ENCODE peak calls at places on chromosome 16, in seven cellular contexts. H is progenitor cell of endocrine pancreas, S is NCI-H1417, Z is EH, B is GM23248, C is activated T-helper 1 cell treated with Interleukin-2 at 50 U/mL for 16 hours, D is cerebellum. L is an unnamed sample.

GRCh38 chr16:26598061-26598460 is 468.7 kb upstream of the C16orf82 start:
- DNase-seq in S (no peak), Z (no peak), H (no peak), B (no peak), C (peak; percentile 15), D (no peak), L (no peak)

GRCh38 chr16:68764866-68765265 is 27.8 kb downstream of the CDH1 start:
- DNase-seq in D (no peak), S (no peak), Z (no peak), B (no peak), H (no peak), C (no peak), L (no peak)

GRCh38 chr16:20740007-20740883 is 1.4 kb downstream of the THUMPD1 start:
- DNase-seq in C (no peak), S (no peak), B (peak; percentile 38), D (no peak), Z (peak; percentile 11), H (no peak), L (peak; percentile 7)

GRCh38 chr16:30553396-30553899 is 4.7 kb downstream of the ZNF764 start:
- DNase-seq in D (no peak), S (no peak), Z (no peak), B (no peak), H (no peak), C (no peak), L (no peak)

GRCh38 chr16:50396770-50397525 is 28.2 kb upstream of the BRD7 start:
- DNase-seq in D (no peak), C (no peak), S (no peak), H (no peak), B (peak; percentile 58), Z (peak; percentile 27), L (no peak)

GRCh38 chr16:1981972-1982574 is 804 bp upstream of the NOXO1 start:
- DNase-seq in C (no peak), B (no peak), Z (no peak), D (no peak), H (no peak), S (no peak), L (peak; percentile 94)

GRCh38 chr16:29114476-29115012 is 129.7 kb downstream of the LAT start:
- DNase-seq in S (no peak), C (no peak), H (no peak), B (no peak), D (no peak), Z (no peak), L (no peak)

GRCh38 chr16:57042157-57043111 is 49.9 kb upstream of the CPNE2 start:
- DNase-seq in D (no peak), B (no peak), Z (no peak), C (peak; percentile 60), H (no peak), S (no peak), L (no peak)

GRCh38 chr16:85888405-85889331 is 10.3 kb upstream of the IRF8 start:
- DNase-seq in H (no peak), C (no peak), D (no peak), B (peak; percentile 78), Z (peak; percentile 91), S (no peak), L (no peak)

GRCh38 chr16:29678691-29679267 is at the start of gene QPRT:
- DNase-seq in S (no peak), Z (peak; percentile 52), H (peak; percentile 51), D (no peak), B (no peak), C (no peak), L (peak; percentile 73)

GRCh38 chr16:9258423-9259051 is 167.1 kb downstream of the HAPSTR1 start:
- DNase-seq in H (peak; percentile 41), Z (peak; percentile 32), S (peak; percentile 2), B (peak; percentile 21), C (no peak), D (peak; percentile 57), L (peak; percentile 5)

GRCh38 chr16:12236491-12237030 is 260.0 kb downstream of the SNX29 start:
- DNase-seq in Z (no peak), H (no peak), C (no peak), S (no peak), B (peak; percentile 9), D (peak; percentile 35), L (no peak)

GRCh38 chr16:2507052-2507678 is 6.6 kb upstream of the ATP6V0C start:
- DNase-seq in C (no peak), B (no peak), H (no peak), S (no peak), Z (no peak), D (no peak), L (no peak)

GRCh38 chr16:27330542-27330941 is 16.8 kb downstream of the IL4R start:
- DNase-seq in D (no peak), S (no peak), B (peak; percentile 96), H (no peak), Z (peak; percentile 93), C (no peak), L (peak; percentile 68)

GRCh38 chr16:66617728-66618127 is 13.2 kb downstream of the CMTM3 start:
- DNase-seq in H (no peak), C (no peak), Z (no peak), S (no peak), D (no peak), B (no peak), L (no peak)

GRCh38 chr16:27892879-27893278 is 170.6 kb downstream of the GSG1L start:
- DNase-seq in S (no peak), C (no peak), D (no peak), B (no peak), Z (peak; percentile 1), H (no peak), L (no peak)

L was measured in myocyte.